ENCODE peak calls at places on chromosome 13, in five cellular contexts. N is astrocyte of the spinal cord, O is germinal center, C is pulmonary artery endothelial cell, Y is MCF 10A. V is an unnamed sample.

GRCh38 chr13:113537909-113538688 is 46.5 kb upstream of the TFDP1 start:
- DNase-seq in N (no peak), C (no peak), O (no peak), Y (no peak), V (no peak)

GRCh38 chr13:24033527-24034302 is 126.8 kb upstream of the SPATA13 start:
- DNase-seq in O (no peak), Y (no peak), C (no peak), N (peak; percentile 9), V (no peak)

GRCh38 chr13:34748561-34748960 is 193.5 kb upstream of the NBEA start:
- DNase-seq in N (no peak), Y (no peak), O (no peak), C (no peak), V (no peak)

GRCh38 chr13:25677956-25678355 is 306.2 kb downstream of the ATP8A2 start:
- DNase-seq in N (no peak), O (no peak), Y (no peak), C (no peak), V (no peak)

GRCh38 chr13:104318121-104318520 is 1251.9 kb upstream of the SLC10A2 start:
- DNase-seq in O (no peak), N (peak; percentile 55), C (no peak), Y (peak; percentile 43), V (no peak)

GRCh38 chr13:92224825-92225224 is 826.4 kb downstream of the GPC5 start:
- DNase-seq in O (no peak), Y (peak; percentile 43), N (no peak), C (no peak), V (no peak)

GRCh38 chr13:31045621-31046081 is 113.2 kb downstream of the TEX26 start:
- DNase-seq in N (peak; percentile 95), O (no peak), Y (peak; percentile 96), C (peak; percentile 90), V (no peak)

GRCh38 chr13:25046274-25046984 is 49.5 kb upstream of the PABPC3 start:
- DNase-seq in Y (no peak), N (no peak), C (no peak), O (no peak), V (no peak)

GRCh38 chr13:43316997-43317396 is 293.6 kb downstream of the DNAJC15 start:
- DNase-seq in Y (peak; percentile 56), O (no peak), N (peak; percentile 71), C (no peak), V (no peak)

GRCh38 chr13:36344173-36344572 is 2.0 kb downstream of the SPART start:
- DNase-seq in C (no peak), N (no peak), Y (peak; percentile 88), O (no peak), V (no peak)

GRCh38 chr13:112131081-112131739 is 64.3 kb downstream of the SOX1 start:
- DNase-seq in Y (no peak), C (no peak), N (no peak), O (no peak), V (no peak)

GRCh38 chr13:22848539-22849052 is 332.2 kb upstream of the SGCG start:
- DNase-seq in Y (no peak), C (no peak), O (no peak), N (no peak), V (no peak)

GRCh38 chr13:76552807-76553206 is 333.4 kb downstream of the KCTD12 start:
- DNase-seq in Y (no peak), N (no peak), C (peak; percentile 7), O (no peak), V (no peak)

GRCh38 chr13:26873174-26873698 is 112.7 kb upstream of the GPR12 start:
- DNase-seq in Y (no peak), N (no peak), C (no peak), O (no peak), V (no peak)

GRCh38 chr13:35833571-35834305 is 297.4 kb downstream of the DCLK1 start:
- DNase-seq in O (no peak), C (no peak), N (no peak), Y (no peak), V (no peak)

GRCh38 chr13:73722120-73722519 is 412.1 kb downstream of the KLF12 start:
- DNase-seq in C (no peak), O (no peak), Y (peak; percentile 64), N (peak; percentile 61), V (no peak)

GRCh38 chr13:44012910-44013309 is 133.2 kb downstream of the LACC1 start:
- DNase-seq in Y (no peak), O (no peak), N (peak; percentile 30), C (no peak), V (no peak)

GRCh38 chr13:108957369-108958012 is 328.1 kb downstream of the MYO16 start:
- DNase-seq in C (peak; percentile 20), Y (peak; percentile 85), O (no peak), N (peak; percentile 88), V (no peak)

GRCh38 chr13:49635599-49636433 is 7.5 kb downstream of the ARL11 start:
- DNase-seq in C (no peak), O (no peak), Y (no peak), N (peak; percentile 48), V (no peak)

GRCh38 chr13:75600371-75600770 is 35.8 kb upstream of the LMO7 start:
- DNase-seq in C (no peak), Y (no peak), N (no peak), O (no peak), V (no peak)

GRCh38 chr13:112859817-112860190 is 109.2 kb upstream of the MCF2L start:
- DNase-seq in C (peak; percentile 68), O (peak; percentile 25), Y (peak; percentile 18), N (peak; percentile 46), V (no peak)

GRCh38 chr13:32125746-32126145 is 94.2 kb downstream of the FRY start:
- DNase-seq in Y (peak; percentile 47), C (no peak), O (no peak), N (no peak), V (no peak)

GRCh38 chr13:30968734-30969335 is 36.4 kb downstream of the TEX26 start:
- DNase-seq in N (peak; percentile 71), C (no peak), O (no peak), Y (no peak), V (no peak)

GRCh38 chr13:94987869-94988268 is 275.5 kb upstream of the SOX21 start:
- DNase-seq in O (no peak), Y (no peak), C (no peak), N (no peak), V (no peak)

GRCh38 chr13:83666126-83666525 is 216.1 kb downstream of the SLITRK1 start:
- DNase-seq in Y (peak; percentile 5), O (no peak), N (peak; percentile 43), C (no peak), V (no peak)

GRCh38 chr13:109156181-109156935 is 526.9 kb downstream of the MYO16 start:
- DNase-seq in C (peak; percentile 50), Y (peak; percentile 82), N (peak; percentile 86), O (no peak), V (no peak)

GRCh38 chr13:89238496-89238895 is 1567.3 kb downstream of the SLITRK5 start:
- DNase-seq in C (no peak), O (no peak), Y (no peak), N (no peak), V (no peak)

GRCh38 chr13:23510544-23510916 is 59.7 kb upstream of the TNFRSF19 start:
- DNase-seq in Y (peak; percentile 22), O (no peak), N (no peak), C (no peak), V (no peak)

GRCh38 chr13:50712882-50713281 is 130.6 kb downstream of the DLEU7 start:
- DNase-seq in C (no peak), N (no peak), O (no peak), Y (no peak), V (no peak)

GRCh38 chr13:27016871-27017270 is 154.7 kb downstream of the USP12 start:
- DNase-seq in N (no peak), Y (no peak), C (no peak), O (no peak), V (no peak)

GRCh38 chr13:36850790-36851438 is 31.9 kb downstream of the RFXAP start:
- DNase-seq in N (no peak), C (no peak), Y (peak; percentile 38), O (no peak), V (no peak)

GRCh38 chr13:61316647-61317046 is 99.0 kb downstream of the PCDH20 start:
- DNase-seq in N (no peak), O (no peak), Y (no peak), C (no peak), V (no peak)

GRCh38 chr13:50156722-50157121 is 141.5 kb downstream of the KCNRG start:
- DNase-seq in Y (no peak), O (no peak), C (no peak), N (peak; percentile 42), V (no peak)